ENCODE peak calls at places on chromosomes 13 and 19, in four cellular contexts. One of them, this sample, is unnamed.

GRCh38 chr13:44575741-44576395 is at the start of gene TSC22D1:
- DNase-seq in choroid plexus epithelial cell: peak; percentile 71
- DNase-seq in thoracic aorta: no peak
- DNase-seq in AG04450: no peak
- DNase-seq in this sample: peak; percentile 73

GRCh38 chr19:661427-662196 is 1.4 kb downstream of the RNF126 start:
- DNase-seq in choroid plexus epithelial cell: peak; percentile 32
- DNase-seq in thoracic aorta: no peak
- DNase-seq in AG04450: no peak
- DNase-seq in this sample: peak; percentile 76

GRCh38 chr13:111005364-111005763 is 90.5 kb upstream of the ANKRD10 start:
- DNase-seq in choroid plexus epithelial cell: peak; percentile 59
- DNase-seq in thoracic aorta: no peak
- DNase-seq in AG04450: no peak
- DNase-seq in this sample: no peak

GRCh38 chr13:50678464-50679162 is 164.9 kb downstream of the DLEU7 start:
- DNase-seq in choroid plexus epithelial cell: peak; percentile 85
- DNase-seq in thoracic aorta: no peak
- DNase-seq in AG04450: no peak
- DNase-seq in this sample: no peak

GRCh38 chr19:38183227-38183914 is 40.7 kb downstream of the DPF1 start:
- DNase-seq in choroid plexus epithelial cell: peak; percentile 35
- DNase-seq in thoracic aorta: no peak
- DNase-seq in AG04450: no peak
- DNase-seq in this sample: no peak

GRCh38 chr19:5205388-5205787 is 135.2 kb downstream of the PTPRS start:
- DNase-seq in choroid plexus epithelial cell: no peak
- DNase-seq in thoracic aorta: no peak
- DNase-seq in AG04450: no peak
- DNase-seq in this sample: no peak

GRCh38 chr13:94620286-94620896 is 18.7 kb downstream of the GPR180 start:
- DNase-seq in choroid plexus epithelial cell: peak; percentile 72
- DNase-seq in thoracic aorta: no peak
- DNase-seq in AG04450: no peak
- DNase-seq in this sample: peak; percentile 59

GRCh38 chr13:97018029-97018819 is 23.9 kb upstream of the OXGR1 start:
- DNase-seq in choroid plexus epithelial cell: peak; percentile 83
- DNase-seq in thoracic aorta: no peak
- DNase-seq in AG04450: peak; percentile 32
- DNase-seq in this sample: peak; percentile 53

GRCh38 chr13:20230913-20231838 is 943 bp downstream of the GJB6 start:
- DNase-seq in choroid plexus epithelial cell: no peak
- DNase-seq in thoracic aorta: no peak
- DNase-seq in AG04450: no peak
- DNase-seq in this sample: no peak

GRCh38 chr19:50909240-50910070 is 1.7 kb downstream of the KLK4 start:
- DNase-seq in choroid plexus epithelial cell: peak; percentile 25
- DNase-seq in thoracic aorta: no peak
- DNase-seq in AG04450: no peak
- DNase-seq in this sample: peak; percentile 79

GRCh38 chr19:43574424-43575155 is 737 bp downstream of the XRCC1 start:
- DNase-seq in choroid plexus epithelial cell: peak; percentile 39
- DNase-seq in thoracic aorta: no peak
- DNase-seq in AG04450: no peak
- DNase-seq in this sample: no peak

GRCh38 chr19:52690395-52691214 is 44.2 kb downstream of the ZNF611 start:
- DNase-seq in choroid plexus epithelial cell: peak; percentile 87
- DNase-seq in thoracic aorta: peak; percentile 82
- DNase-seq in AG04450: peak; percentile 80
- DNase-seq in this sample: peak; percentile 92

GRCh38 chr13:96020155-96020575 is 33.0 kb downstream of the UGGT2 start:
- DNase-seq in choroid plexus epithelial cell: peak; percentile 93
- DNase-seq in thoracic aorta: no peak
- DNase-seq in AG04450: peak; percentile 27
- DNase-seq in this sample: peak; percentile 72

GRCh38 chr13:109779876-109780516 is 6.4 kb downstream of the IRS2 start:
- DNase-seq in choroid plexus epithelial cell: no peak
- DNase-seq in thoracic aorta: no peak
- DNase-seq in AG04450: no peak
- DNase-seq in this sample: no peak

GRCh38 chr13:86085890-86086289 is 286.7 kb upstream of the SLITRK6 start:
- DNase-seq in choroid plexus epithelial cell: peak; percentile 33
- DNase-seq in thoracic aorta: no peak
- DNase-seq in AG04450: no peak
- DNase-seq in this sample: no peak

GRCh38 chr19:10839071-10840050 is 3.3 kb upstream of the TMED1 start:
- DNase-seq in choroid plexus epithelial cell: no peak
- DNase-seq in thoracic aorta: no peak
- DNase-seq in AG04450: no peak
- DNase-seq in this sample: no peak
- H3K4me3 ChIP-seq in choroid plexus epithelial cell: no peak overlapping the region
- H3K4me3 ChIP-seq in thoracic aorta: no peak overlapping the region
- H3K4me3 ChIP-seq in AG04450: no peak overlapping the region
- H3K4me3 ChIP-seq in this sample: no peak overlapping the region

GRCh38 chr19:39845172-39845571 is 1.0 kb downstream of the FBL start:
- DNase-seq in choroid plexus epithelial cell: no peak
- DNase-seq in thoracic aorta: no peak
- DNase-seq in AG04450: no peak
- DNase-seq in this sample: no peak

GRCh38 chr19:39846678-39847486 is 703 bp upstream of the FBL start:
- DNase-seq in choroid plexus epithelial cell: peak; percentile 24
- DNase-seq in thoracic aorta: no peak
- DNase-seq in AG04450: no peak
- DNase-seq in this sample: no peak

GRCh38 chr19:39845621-39846175 is 481 bp downstream of the FBL start:
- DNase-seq in choroid plexus epithelial cell: peak; percentile 23
- DNase-seq in thoracic aorta: no peak
- DNase-seq in AG04450: no peak
- DNase-seq in this sample: peak; percentile 25

GRCh38 chr19:39847525-39847924 is 1.3 kb upstream of the FBL start:
- DNase-seq in choroid plexus epithelial cell: peak; percentile 22
- DNase-seq in thoracic aorta: no peak
- DNase-seq in AG04450: no peak
- DNase-seq in this sample: no peak

DNA sequence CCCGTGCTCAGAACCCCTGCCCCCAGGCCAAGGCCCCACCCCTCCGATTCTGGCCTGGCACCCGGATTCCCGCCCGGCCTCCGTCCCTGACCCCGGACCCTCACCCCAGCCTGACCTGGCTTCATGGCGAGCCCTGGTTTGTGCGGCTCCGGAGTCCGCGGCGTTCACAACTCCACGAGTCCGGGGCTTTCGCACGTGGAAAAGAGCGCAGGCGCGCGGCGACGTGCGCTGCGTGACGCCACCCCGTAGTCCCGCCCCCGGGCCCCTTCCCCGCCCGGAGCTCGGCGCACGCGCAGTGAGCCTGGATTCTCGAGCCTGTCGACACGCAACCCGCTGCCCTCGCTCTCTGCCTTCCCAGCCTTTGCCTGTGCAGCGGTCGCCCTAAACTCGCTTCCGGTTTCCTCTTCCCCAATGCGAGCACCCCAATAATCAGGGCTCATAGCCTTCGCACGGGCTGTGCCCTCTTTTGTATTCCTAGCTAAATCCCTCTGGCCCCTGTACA is at the start of gene FBL:
- DNase-seq in choroid plexus epithelial cell: peak; percentile 93
- DNase-seq in thoracic aorta: peak; percentile 79
- DNase-seq in AG04450: peak; percentile 75
- DNase-seq in this sample: peak; percentile 97
- TF ChIP-seq CTCF in choroid plexus epithelial cell: no peak
- TF ChIP-seq CTCF in thoracic aorta: no peak
- TF ChIP-seq CTCF in AG04450: no peak
- TF ChIP-seq CTCF in this sample: no peak

DNA sequence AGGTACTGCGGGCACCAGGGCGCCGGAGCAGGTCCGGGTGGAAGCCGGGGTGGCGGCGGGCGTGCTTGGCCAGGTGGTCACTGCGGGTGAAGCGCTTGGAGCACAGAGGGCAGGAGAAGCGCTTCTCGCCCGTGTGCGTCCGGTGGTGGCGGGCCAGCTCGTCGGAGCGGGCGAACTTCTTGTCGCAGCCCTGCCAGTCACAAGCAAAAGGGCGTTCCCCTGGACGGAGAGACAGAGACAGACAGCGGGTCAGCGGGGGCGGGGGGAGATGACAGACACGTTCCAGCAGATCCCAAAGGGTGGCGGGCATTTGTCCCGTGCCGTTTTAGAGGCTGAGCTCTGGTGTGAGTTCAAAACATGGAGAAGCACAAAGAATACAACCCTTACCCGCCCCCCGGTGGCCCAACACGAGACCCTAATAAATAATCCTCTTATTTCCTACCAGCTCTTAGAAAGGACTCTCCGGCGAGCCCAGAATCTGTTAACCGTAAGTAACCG is 6.3 kb upstream of the REXO1 start:
- DNase-seq in choroid plexus epithelial cell: no peak
- DNase-seq in thoracic aorta: no peak
- DNase-seq in AG04450: no peak
- DNase-seq in this sample: no peak
- H3K4me3 ChIP-seq in choroid plexus epithelial cell: no peak overlapping the region
- H3K4me3 ChIP-seq in thoracic aorta: peak overlapping the region; percentile 41
- H3K4me3 ChIP-seq in AG04450: peak overlapping the region; percentile 37
- H3K4me3 ChIP-seq in this sample: no peak overlapping the region

DNA sequence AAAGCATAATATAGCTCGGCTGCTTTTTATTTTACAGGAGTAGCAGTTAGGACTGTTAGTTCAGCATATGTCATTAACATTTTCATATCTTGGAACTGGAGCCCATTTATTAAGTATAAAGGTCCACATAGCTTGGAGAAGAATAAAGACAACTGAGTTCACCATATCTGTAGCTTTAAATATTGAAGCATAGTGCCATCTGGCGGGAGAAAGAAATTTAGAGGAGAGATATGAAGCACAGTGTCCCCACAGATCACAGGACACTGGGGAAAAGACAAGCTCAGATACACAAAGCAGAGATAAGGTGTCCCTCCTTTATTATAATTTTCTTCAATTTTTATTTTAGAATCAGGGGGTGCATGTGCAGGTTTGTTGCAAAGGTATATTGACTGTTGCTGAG is 104.7 kb upstream of the FREM2 start:
- DNase-seq in choroid plexus epithelial cell: peak; percentile 60
- DNase-seq in thoracic aorta: no peak
- DNase-seq in AG04450: no peak
- DNase-seq in this sample: peak; percentile 40
- TF ChIP-seq CTCF in choroid plexus epithelial cell: peak; percentile 53
- TF ChIP-seq CTCF in thoracic aorta: peak; percentile 9
- TF ChIP-seq CTCF in AG04450: peak; percentile 44
- TF ChIP-seq CTCF in this sample: peak; percentile 33

GRCh38 chr13:79898996-79899395 is 418.0 kb downstream of the NDFIP2 start:
- DNase-seq in choroid plexus epithelial cell: no peak
- DNase-seq in thoracic aorta: no peak
- DNase-seq in AG04450: no peak
- DNase-seq in this sample: no peak
- H3K4me3 ChIP-seq in choroid plexus epithelial cell: no peak overlapping the region
- H3K4me3 ChIP-seq in thoracic aorta: no peak overlapping the region
- H3K4me3 ChIP-seq in AG04450: no peak overlapping the region
- H3K4me3 ChIP-seq in this sample: no peak overlapping the region

This sample was measured in GM12865.